ENCODE peak calls at places on chromosomes 3 and 15, in nine cellular contexts. P is left kidney; A is NCI-H446; G is smooth muscle cell of the brain vasculature; B is EH; S is CD4-positive, alpha-beta T cell; N is stimulated activated CD4-positive, alpha-beta T cell treated with anti-CD3 and anti-CD28 coated beads, Interleukin-15, amount 100 ng/mL, for 1 hour; U is endothelial cell of umbilical vein; J is NCI-H1105. E is an unnamed sample.

GRCh38 chr15:40747685-40748631 is 7.1 kb downstream of the RMDN3 start:
- DNase-seq in S (no peak), J (no peak), U (no peak), P (no peak), B (no peak), G (no peak), A (no peak), N (no peak), E (peak)

GRCh38 chr15:62771234-62771633 is 271.3 kb upstream of the TPM1 start:
- DNase-seq in N (no peak), S (no peak), J (no peak), P (no peak), G (no peak), U (no peak), B (peak), A (no peak), E (no peak)

GRCh38 chr3:133940536-133940935 is 44.9 kb upstream of the RAB6B start:
- DNase-seq in J (no peak), G (no peak), B (no peak), N (no peak), A (no peak), S (no peak), U (no peak), P (no peak), E (no peak)

GRCh38 chr15:80371924-80372323 is 32.3 kb upstream of the ARNT2 start:
- DNase-seq in A (no peak), U (no peak), G (no peak), J (no peak), B (no peak), N (no peak), S (no peak), P (no peak), E (no peak)

GRCh38 chr3:49629451-49629850 is 44.7 kb upstream of the APEH start:
- DNase-seq in A (no peak), U (no peak), N (no peak), G (no peak), S (no peak), P (no peak), B (no peak), J (no peak), E (no peak)

GRCh38 chr3:100401674-100402036 is 316 bp downstream of the LNP1 start:
- DNase-seq in U (no peak), J (peak), B (peak), G (no peak), P (peak), A (peak), N (peak), S (peak), E (no peak)

GRCh38 chr3:73255609-73256029 is 194.2 kb downstream of the EBLN2 start:
- DNase-seq in S (no peak), G (no peak), A (no peak), N (no peak), J (peak), P (peak), U (no peak), B (peak), E (no peak)

GRCh38 chr3:129975332-129976090 is 991 bp downstream of the TRH start:
- DNase-seq in J (peak), B (no peak), N (no peak), G (no peak), P (peak), S (no peak), U (no peak), A (no peak), E (no peak)

GRCh38 chr3:55183259-55183658 is 255.4 kb upstream of the LRTM1 start:
- DNase-seq in U (no peak), G (no peak), P (no peak), A (no peak), B (no peak), N (no peak), J (no peak), S (no peak), E (no peak)

GRCh38 chr15:34337557-34338306 is at the start of gene SLC12A6:
- DNase-seq in G (peak), U (peak), J (peak), P (peak), S (peak), A (peak), B (peak), N (peak), E (peak)

GRCh38 chr15:38406451-38406850 is 47.5 kb upstream of the FAM98B start:
- DNase-seq in N (no peak), B (peak), A (no peak), U (no peak), G (no peak), J (no peak), P (no peak), S (no peak), E (no peak)

GRCh38 chr3:127925384-127925783 is 10.4 kb downstream of the KBTBD12 start:
- DNase-seq in S (no peak), N (no peak), G (no peak), U (no peak), J (no peak), B (no peak), A (no peak), P (no peak), E (no peak)

GRCh38 chr15:40454904-40455391 is 14.2 kb downstream of the BAHD1 start:
- DNase-seq in P (no peak), J (no peak), U (no peak), N (no peak), A (no peak), G (no peak), S (no peak), B (peak), E (no peak)

GRCh38 chr3:159964166-159964973 is 24.3 kb upstream of the IL12A start:
- DNase-seq in J (no peak), U (peak), B (peak), G (no peak), N (no peak), A (no peak), P (no peak), S (no peak), E (no peak)

GRCh38 chr3:9949626-9950025 is 2.6 kb downstream of the PRRT3 start:
- DNase-seq in B (no peak), N (no peak), G (no peak), S (no peak), A (no peak), J (no peak), U (no peak), P (no peak), E (no peak)